ENCODE peak calls at places on chromosomes 13 and 19, in five cellular contexts. K is activated CD4-positive, alpha-beta T cell treated with anti-CD3 and anti-CD28 coated beads for 1 hour; S is amniotic epithelial cell; R is lung; X is A549. E is an unnamed sample.

GRCh38 chr13:73335226-73335625 is 276.4 kb downstream of the KLF5 start:
- DNase-seq in K (no peak), S (peak; percentile 80), R (no peak), X (peak; percentile 79), E (no peak)

GRCh38 chr19:35734273-35734672 is 8.0 kb downstream of the IGFLR1 start:
- DNase-seq in K (no peak), S (no peak), R (no peak), X (no peak), E (no peak)

GRCh38 chr13:50410921-50411712 is 395.9 kb downstream of the KCNRG start:
- DNase-seq in K (no peak), S (peak; percentile 87), R (peak; percentile 35), X (peak; percentile 67), E (peak; percentile 73)

GRCh38 chr19:30046522-30046921 is 104.5 kb downstream of the URI1 start:
- DNase-seq in K (no peak), S (no peak), R (no peak), X (peak; percentile 48), E (no peak)

GRCh38 chr13:97629601-97630272 is 195.8 kb downstream of the RAP2A start:
- DNase-seq in K (no peak), S (peak; percentile 21), R (peak; percentile 42), X (no peak), E (no peak)

GRCh38 chr13:73167046-73167820 is 108.4 kb downstream of the KLF5 start:
- DNase-seq in K (no peak), S (no peak), R (no peak), X (no peak), E (no peak)

GRCh38 chr13:21014666-21015170 is 46.7 kb downstream of the LATS2 start:
- DNase-seq in K (no peak), S (peak; percentile 82), R (no peak), X (peak; percentile 21), E (peak; percentile 45)

GRCh38 chr19:12880551-12881171 is 588 bp downstream of the DNASE2 start:
- DNase-seq in K (no peak), S (no peak), R (no peak), X (no peak), E (peak; percentile 47)

GRCh38 chr13:78787189-78787588 is 128.2 kb upstream of the OBI1 start:
- DNase-seq in K (no peak), S (no peak), R (no peak), X (no peak), E (no peak)

GRCh38 chr19:30163663-30164062 is 208.5 kb upstream of the ZNF536 start:
- DNase-seq in K (no peak), S (no peak), R (no peak), X (no peak), E (no peak)

GRCh38 chr13:51747438-51748434 is 56.2 kb downstream of the DHRS12 start:
- DNase-seq in K (no peak), S (no peak), R (no peak), X (no peak), E (peak; percentile 75)

GRCh38 chr19:18978616-18979015 is 37.6 kb upstream of the HOMER3 start:
- DNase-seq in K (no peak), S (no peak), R (no peak), X (no peak), E (no peak)

GRCh38 chr19:1291761-1292418 is 6.2 kb downstream of the EFNA2 start:
- DNase-seq in K (no peak), S (no peak), R (no peak), X (no peak), E (peak; percentile 65)

GRCh38 chr13:89066868-89067466 is 1395.8 kb downstream of the SLITRK5 start:
- DNase-seq in K (no peak), S (peak; percentile 65), R (peak; percentile 31), X (peak; percentile 39), E (peak; percentile 77)

GRCh38 chr13:111361046-111361872 is 40.8 kb downstream of the TEX29 start:
- DNase-seq in K (no peak), S (no peak), R (peak; percentile 25), X (no peak), E (no peak)

GRCh38 chr13:110506396-110506795 is 55.1 kb downstream of the RAB20 start:
- DNase-seq in K (no peak), S (no peak), R (no peak), X (no peak), E (no peak)

GRCh38 chr13:79907527-79907926 is 426.6 kb downstream of the NDFIP2 start:
- DNase-seq in K (no peak), S (peak; percentile 4), R (no peak), X (no peak), E (no peak)

GRCh38 chr19:19386373-19386869 is 19.1 kb upstream of the GATAD2A start:
- DNase-seq in K (no peak), S (no peak), R (no peak), X (no peak), E (no peak)

GRCh38 chr13:19601749-19602725 is 31.4 kb upstream of the MPHOSPH8 start:
- DNase-seq in K (peak; percentile 9), S (peak; percentile 40), R (no peak), X (peak; percentile 53), E (peak; percentile 66)

GRCh38 chr19:11675569-11675968 is 63.2 kb downstream of the ZNF823 start:
- DNase-seq in K (no peak), S (no peak), R (no peak), X (no peak), E (no peak)

GRCh38 chr19:13808856-13809255 is 13.6 kb downstream of the ZSWIM4 start:
- DNase-seq in K (no peak), S (no peak), R (no peak), X (no peak), E (no peak)